ENCODE peak calls at places on chromosomes 13 and 19, in six cellular contexts. A is cardiac fibroblast, V is NCI-H1694, N is ACHN, C is foreskin melanocyte, F is HL-60. G is an unnamed sample.

GRCh38 chr13:110593430-110594130 is 21.8 kb upstream of the NAXD start:
- DNase-seq in A (peak), V (peak), N (peak), C (peak), F (peak), G (peak)

GRCh38 chr13:30025351-30025750 is 174.9 kb upstream of the UBL3 start:
- DNase-seq in A (no peak), V (no peak), N (no peak), C (no peak), F (no peak), G (no peak)

GRCh38 chr13:72514141-72514540 is 213.3 kb downstream of the MZT1 start:
- DNase-seq in A (peak), V (no peak), N (no peak), C (no peak), F (no peak), G (peak)

GRCh38 chr13:49248433-49249002 is 793 bp downstream of the CDADC1 start:
- DNase-seq in A (peak), V (no peak), N (peak), C (no peak), F (peak), G (no peak)

GRCh38 chr19:46082728-46083050 is 41.8 kb downstream of the IGFL3 start:
- DNase-seq in A (no peak), V (no peak), N (no peak), C (no peak), F (no peak), G (peak)

GRCh38 chr19:48760514-48761221 is 5.3 kb downstream of the FGF21 start:
- DNase-seq in A (no peak), V (no peak), N (no peak), C (no peak), F (peak), G (no peak)

GRCh38 chr13:85879014-85879413 is 79.8 kb upstream of the SLITRK6 start:
- DNase-seq in A (no peak), V (no peak), N (no peak), C (no peak), F (no peak), G (no peak)

GRCh38 chr13:102580552-102581169 is 16.1 kb upstream of the TPP2 start:
- DNase-seq in A (peak), V (peak), N (peak), C (peak), F (peak), G (peak)

GRCh38 chr13:113875829-113876228 is 12.0 kb upstream of the GAS6 start:
- DNase-seq in A (no peak), V (no peak), N (no peak), C (no peak), F (no peak), G (no peak)

GRCh38 chr13:101624210-101624922 is 171.9 kb downstream of the ITGBL1 start:
- DNase-seq in A (no peak), V (no peak), N (peak), C (no peak), F (no peak), G (peak)

GRCh38 chr13:19764237-19764636 is 18.5 kb downstream of the PSPC1 start:
- DNase-seq in A (no peak), V (no peak), N (no peak), C (no peak), F (no peak), G (no peak)

GRCh38 chr13:45658586-45659235 is 43.2 kb upstream of the ERICH6B start:
- DNase-seq in A (peak), V (no peak), N (no peak), C (peak), F (no peak), G (no peak)

GRCh38 chr19:47035127-47035494 is 13.3 kb downstream of the TMEM160 start:
- DNase-seq in A (no peak), V (no peak), N (peak), C (no peak), F (peak), G (no peak)

GRCh38 chr19:23716792-23717191 is 29.8 kb upstream of the ZNF675 start:
- DNase-seq in A (no peak), V (no peak), N (no peak), C (no peak), F (no peak), G (no peak)